ENCODE peak calls at places on chromosomes 7 and 10, in four cellular contexts. One of them, this sample, is unnamed.

GRCh38 chr10:11397077-11397476 is 214.4 kb downstream of the USP6NL start:
- DNase-seq in A549: no peak
- DNase-seq in BE2C: no peak
- DNase-seq in CD4-positive, alpha-beta T cell: no peak
- DNase-seq in this sample: no peak

GRCh38 chr10:106705576-106706526 is 458.7 kb downstream of the SORCS1 start:
- DNase-seq in A549: peak; percentile 54
- DNase-seq in BE2C: peak; percentile 80
- DNase-seq in CD4-positive, alpha-beta T cell: no peak
- DNase-seq in this sample: no peak

GRCh38 chr10:15780353-15781135 is 60.8 kb upstream of the ITGA8 start:
- DNase-seq in A549: no peak
- DNase-seq in BE2C: no peak
- DNase-seq in CD4-positive, alpha-beta T cell: no peak
- DNase-seq in this sample: no peak

GRCh38 chr7:150820148-150820547 is 19.6 kb downstream of the TMEM176A start:
- DNase-seq in A549: no peak
- DNase-seq in BE2C: no peak
- DNase-seq in CD4-positive, alpha-beta T cell: no peak
- DNase-seq in this sample: no peak

GRCh38 chr7:27861747-27862146 is 121.8 kb downstream of the TAX1BP1 start:
- DNase-seq in A549: no peak
- DNase-seq in BE2C: no peak
- DNase-seq in CD4-positive, alpha-beta T cell: no peak
- DNase-seq in this sample: no peak

GRCh38 chr7:106071999-106072714 is 40.0 kb downstream of the SYPL1 start:
- DNase-seq in A549: no peak
- DNase-seq in BE2C: no peak
- DNase-seq in CD4-positive, alpha-beta T cell: no peak
- DNase-seq in this sample: no peak

GRCh38 chr10:52004342-52004949 is 305.1 kb upstream of the CSTF2T start:
- DNase-seq in A549: peak; percentile 41
- DNase-seq in BE2C: no peak
- DNase-seq in CD4-positive, alpha-beta T cell: no peak
- DNase-seq in this sample: no peak

GRCh38 chr10:43076876-43077420 is at the start of gene RET:
- DNase-seq in A549: peak; percentile 28
- DNase-seq in BE2C: peak; percentile 88
- DNase-seq in CD4-positive, alpha-beta T cell: no peak
- DNase-seq in this sample: no peak

GRCh38 chr10:84427903-84428650 is 99.7 kb downstream of the CCSER2 start:
- DNase-seq in A549: no peak
- DNase-seq in BE2C: no peak
- DNase-seq in CD4-positive, alpha-beta T cell: no peak
- DNase-seq in this sample: no peak

GRCh38 chr7:99996755-99997544 is 18.4 kb upstream of the ZKSCAN1 start:
- DNase-seq in A549: no peak
- DNase-seq in BE2C: no peak
- DNase-seq in CD4-positive, alpha-beta T cell: no peak
- DNase-seq in this sample: no peak

GRCh38 chr10:16754765-16755164 is 62.5 kb downstream of the RSU1 start:
- DNase-seq in A549: no peak
- DNase-seq in BE2C: no peak
- DNase-seq in CD4-positive, alpha-beta T cell: no peak
- DNase-seq in this sample: no peak

GRCh38 chr10:49044293-49045217 is 70.8 kb downstream of the VSTM4 start:
- DNase-seq in A549: no peak
- DNase-seq in BE2C: no peak
- DNase-seq in CD4-positive, alpha-beta T cell: no peak
- DNase-seq in this sample: no peak

GRCh38 chr7:19248681-19249080 is 103.5 kb upstream of the FERD3L start:
- DNase-seq in A549: no peak
- DNase-seq in BE2C: no peak
- DNase-seq in CD4-positive, alpha-beta T cell: no peak
- DNase-seq in this sample: no peak

GRCh38 chr10:44306147-44306710 is 78.7 kb downstream of the CXCL12 start:
- DNase-seq in A549: peak; percentile 17
- DNase-seq in BE2C: no peak
- DNase-seq in CD4-positive, alpha-beta T cell: no peak
- DNase-seq in this sample: no peak

GRCh38 chr7:102426268-102427031 is 6.9 kb upstream of the ORAI2 start:
- DNase-seq in A549: no peak
- DNase-seq in BE2C: no peak
- DNase-seq in CD4-positive, alpha-beta T cell: peak; percentile 55
- DNase-seq in this sample: no peak

GRCh38 chr10:132283604-132284382 is 24.0 kb downstream of the STK32C start:
- DNase-seq in A549: no peak
- DNase-seq in BE2C: no peak
- DNase-seq in CD4-positive, alpha-beta T cell: no peak
- DNase-seq in this sample: no peak

GRCh38 chr7:154442939-154443338 is 390.7 kb downstream of the DPP6 start:
- DNase-seq in A549: no peak
- DNase-seq in BE2C: no peak
- DNase-seq in CD4-positive, alpha-beta T cell: no peak
- DNase-seq in this sample: no peak

GRCh38 chr7:29479606-29480200 is 83.9 kb upstream of the PRR15 start:
- DNase-seq in A549: no peak
- DNase-seq in BE2C: no peak
- DNase-seq in CD4-positive, alpha-beta T cell: no peak
- DNase-seq in this sample: no peak

GRCh38 chr10:78914502-78915330 is 154.1 kb upstream of the ZMIZ1 start:
- DNase-seq in A549: no peak
- DNase-seq in BE2C: no peak
- DNase-seq in CD4-positive, alpha-beta T cell: no peak
- DNase-seq in this sample: no peak

GRCh38 chr7:51007708-51008505 is 225.2 kb upstream of the GRB10 start:
- DNase-seq in A549: no peak
- DNase-seq in BE2C: no peak
- DNase-seq in CD4-positive, alpha-beta T cell: no peak
- DNase-seq in this sample: no peak

GRCh38 chr10:103397191-103397825 is 882 bp downstream of the PDCD11 start:
- DNase-seq in A549: no peak
- DNase-seq in BE2C: no peak
- DNase-seq in CD4-positive, alpha-beta T cell: no peak
- DNase-seq in this sample: no peak

GRCh38 chr10:123139521-123140163 is 3.9 kb downstream of the HMX3 start:
- DNase-seq in A549: peak; percentile 49
- DNase-seq in BE2C: no peak
- DNase-seq in CD4-positive, alpha-beta T cell: no peak
- DNase-seq in this sample: no peak

GRCh38 chr10:28503114-28503513 is 29.8 kb upstream of the WAC start:
- DNase-seq in A549: no peak
- DNase-seq in BE2C: peak; percentile 51
- DNase-seq in CD4-positive, alpha-beta T cell: no peak
- DNase-seq in this sample: no peak

GRCh38 chr10:132163278-132163765 is 23.4 kb upstream of the DPYSL4 start:
- DNase-seq in A549: peak; percentile 79
- DNase-seq in BE2C: peak; percentile 63
- DNase-seq in CD4-positive, alpha-beta T cell: no peak
- DNase-seq in this sample: no peak

GRCh38 chr7:100486111-100486636 is 2.4 kb downstream of the NYAP1 start:
- DNase-seq in A549: no peak
- DNase-seq in BE2C: no peak
- DNase-seq in CD4-positive, alpha-beta T cell: no peak
- DNase-seq in this sample: no peak

GRCh38 chr10:110279062-110279986 is 25.4 kb downstream of the SMNDC1 start:
- DNase-seq in A549: peak; percentile 69
- DNase-seq in BE2C: peak; percentile 64
- DNase-seq in CD4-positive, alpha-beta T cell: peak; percentile 23
- DNase-seq in this sample: no peak

GRCh38 chr7:118870187-118870586 is 645.7 kb downstream of the ANKRD7 start:
- DNase-seq in A549: peak; percentile 5
- DNase-seq in BE2C: no peak
- DNase-seq in CD4-positive, alpha-beta T cell: no peak
- DNase-seq in this sample: no peak

GRCh38 chr10:123614888-123615287 is 51.3 kb upstream of the GPR26 start:
- DNase-seq in A549: peak; percentile 20
- DNase-seq in BE2C: no peak
- DNase-seq in CD4-positive, alpha-beta T cell: peak; percentile 18
- DNase-seq in this sample: peak; percentile 58

GRCh38 chr7:90111-91063 is 102.0 kb upstream of the FAM20C start:
- DNase-seq in A549: no peak
- DNase-seq in BE2C: no peak
- DNase-seq in CD4-positive, alpha-beta T cell: no peak
- DNase-seq in this sample: no peak

GRCh38 chr7:155173905-155174304 is 103.8 kb downstream of the HTR5A start:
- DNase-seq in A549: no peak
- DNase-seq in BE2C: no peak
- DNase-seq in CD4-positive, alpha-beta T cell: no peak
- DNase-seq in this sample: no peak

GRCh38 chr7:158500651-158501052 is 87.0 kb downstream of the PTPRN2 start:
- DNase-seq in A549: no peak
- DNase-seq in BE2C: no peak
- DNase-seq in CD4-positive, alpha-beta T cell: no peak
- DNase-seq in this sample: no peak

GRCh38 chr7:9029671-9030070 is 596.3 kb downstream of the NXPH1 start:
- DNase-seq in A549: no peak
- DNase-seq in BE2C: no peak
- DNase-seq in CD4-positive, alpha-beta T cell: no peak
- DNase-seq in this sample: no peak

GRCh38 chr10:13074562-13075451 is 25.2 kb upstream of the OPTN start:
- DNase-seq in A549: peak; percentile 76
- DNase-seq in BE2C: peak; percentile 76
- DNase-seq in CD4-positive, alpha-beta T cell: peak; percentile 36
- DNase-seq in this sample: peak; percentile 49
- TF ChIP-seq CTCF in A549: peak; percentile 91
- TF ChIP-seq CTCF in BE2C: peak; percentile 85
- TF ChIP-seq CTCF in CD4-positive, alpha-beta T cell: peak; percentile 70
- TF ChIP-seq CTCF in this sample: no peak

DNA sequence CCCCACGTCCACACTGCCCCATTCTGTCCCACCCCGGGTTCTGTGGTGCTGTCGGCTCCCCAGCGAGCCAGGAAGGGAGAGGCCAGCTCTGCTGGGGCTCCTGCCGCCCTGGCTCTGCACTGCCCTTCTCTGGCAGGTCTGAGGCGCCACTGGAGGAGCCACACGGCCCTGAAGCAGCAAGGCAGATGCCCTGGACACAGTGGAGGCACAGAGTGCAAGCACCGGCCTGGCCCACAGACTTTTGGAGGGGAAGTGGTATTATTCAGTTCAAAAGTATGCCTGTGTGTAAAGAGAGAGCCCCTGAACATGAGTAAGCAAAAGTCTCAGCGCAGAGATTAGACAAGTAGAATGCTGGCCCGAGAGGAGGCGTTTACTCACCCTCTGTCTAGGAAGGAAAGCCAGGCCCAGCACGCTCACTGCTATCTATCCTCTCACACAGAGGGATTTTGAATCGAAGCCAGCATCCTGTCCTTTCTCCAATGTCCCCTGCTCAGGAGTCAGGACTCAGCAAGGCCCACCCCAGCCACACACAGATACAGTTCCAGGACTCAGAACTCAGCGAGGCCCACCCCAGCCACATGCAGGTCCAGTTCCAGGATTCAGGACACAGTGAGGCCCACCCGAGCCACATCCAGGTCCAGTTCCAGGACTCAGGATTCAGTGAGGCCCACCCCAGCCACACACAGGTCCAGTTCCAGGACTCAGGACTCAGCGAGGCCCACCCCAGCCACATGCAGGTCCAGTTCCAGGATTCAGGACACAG is 115.0 kb downstream of the EGFR start:
- DNase-seq in A549: peak; percentile 86
- DNase-seq in BE2C: peak; percentile 88
- DNase-seq in CD4-positive, alpha-beta T cell: no peak
- DNase-seq in this sample: no peak
- TF ChIP-seq CTCF in A549: peak; percentile 13
- TF ChIP-seq CTCF in BE2C: peak; percentile 37
- TF ChIP-seq CTCF in CD4-positive, alpha-beta T cell: no peak
- TF ChIP-seq CTCF in this sample: no peak

GRCh38 chr10:19658131-19658530 is 158.1 kb upstream of the PLXDC2 start:
- DNase-seq in A549: no peak
- DNase-seq in BE2C: no peak
- DNase-seq in CD4-positive, alpha-beta T cell: no peak
- DNase-seq in this sample: no peak

GRCh38 chr10:19658622-19659233 is 157.5 kb upstream of the PLXDC2 start:
- DNase-seq in A549: no peak
- DNase-seq in BE2C: no peak
- DNase-seq in CD4-positive, alpha-beta T cell: no peak
- DNase-seq in this sample: no peak

GRCh38 chr10:19659920-19660655 is 156.1 kb upstream of the PLXDC2 start:
- DNase-seq in A549: no peak
- DNase-seq in BE2C: no peak
- DNase-seq in CD4-positive, alpha-beta T cell: no peak
- DNase-seq in this sample: no peak

GRCh38 chr10:19668104-19668503 is 148.1 kb upstream of the PLXDC2 start:
- DNase-seq in A549: no peak
- DNase-seq in BE2C: no peak
- DNase-seq in CD4-positive, alpha-beta T cell: no peak
- DNase-seq in this sample: no peak

GRCh38 chr10:19663344-19663743 is 152.9 kb upstream of the PLXDC2 start:
- DNase-seq in A549: no peak
- DNase-seq in BE2C: no peak
- DNase-seq in CD4-positive, alpha-beta T cell: no peak
- DNase-seq in this sample: no peak
- TF ChIP-seq CTCF in A549: no peak
- TF ChIP-seq CTCF in BE2C: no peak
- TF ChIP-seq CTCF in CD4-positive, alpha-beta T cell: no peak
- TF ChIP-seq CTCF in this sample: no peak

GRCh38 chr10:30241422-30242110 is 107.5 kb downstream of the MTPAP start:
- DNase-seq in A549: no peak
- DNase-seq in BE2C: no peak
- DNase-seq in CD4-positive, alpha-beta T cell: no peak
- DNase-seq in this sample: no peak
- TF ChIP-seq CTCF in A549: no peak
- TF ChIP-seq CTCF in BE2C: no peak
- TF ChIP-seq CTCF in CD4-positive, alpha-beta T cell: no peak
- TF ChIP-seq CTCF in this sample: no peak

This sample was measured in omental fat pad.